ENCODE peak calls at places on chromosome 12, in six cellular contexts. J is effector CD8-positive, alpha-beta T cell; U is activated T-helper 1 cell treated with anti-CD3 and anti-CD28 coated beads, Interleukin-12 subunit alpha, Interleukin-12 subunit beta, Interleukin-2, Interleukin-4 antibody, amounts not matched to agents 30 ng/mL and 10 ng/mL and 1 ng/mL, durations not matched to agents 14 hours and 24 hours and 36 hours; I is C1 segment of cervical spinal cord; E is NCI-H2107; Q is cardiac septum. S is an unnamed sample.

GRCh38 chr12:111886662-111887545 is 44.9 kb downstream of the MAPKAPK5 start:
- DNase-seq in Q (no peak), I (no peak), U (no peak), E (no peak), J (no peak), S (no peak)

GRCh38 chr12:89033062-89033461 is 319.2 kb downstream of the DUSP6 start:
- DNase-seq in I (no peak), E (no peak), Q (no peak), U (no peak), J (no peak), S (no peak)

GRCh38 chr12:54175130-54175963 is 13.4 kb downstream of the SMUG1 start:
- DNase-seq in J (no peak), Q (no peak), E (no peak), U (no peak), I (no peak), S (no peak)

GRCh38 chr12:77377116-77377515 is 311.7 kb upstream of the E2F7 start:
- DNase-seq in U (no peak), E (no peak), J (no peak), Q (no peak), I (no peak), S (no peak)

GRCh38 chr12:55762646-55763045 is 19.7 kb downstream of the GDF11 start:
- DNase-seq in I (no peak), Q (no peak), U (no peak), J (no peak), E (no peak), S (no peak)

GRCh38 chr12:104480826-104481457 is 24.2 kb downstream of the CHST11 start:
- DNase-seq in I (peak; percentile 25), J (no peak), E (no peak), U (no peak), Q (peak; percentile 87), S (no peak)

GRCh38 chr12:122825773-122826724 is 9.2 kb upstream of the HIP1R start:
- DNase-seq in Q (no peak), J (no peak), U (no peak), E (no peak), I (no peak), S (no peak)

GRCh38 chr12:110371408-110372055 is 32.0 kb downstream of the ANAPC7 start:
- DNase-seq in Q (no peak), J (no peak), U (no peak), E (peak; percentile 95), I (no peak), S (no peak)

GRCh38 chr12:2190896-2191533 is 138.2 kb downstream of the CACNA1C start:
- DNase-seq in E (no peak), J (no peak), U (no peak), I (no peak), Q (peak; percentile 61), S (no peak)

GRCh38 chr12:29148958-29149690 is at the start of gene FAR2:
- DNase-seq in U (peak; percentile 37), E (peak; percentile 75), I (peak; percentile 29), J (no peak), Q (peak; percentile 82), S (no peak)

GRCh38 chr12:14955876-14956811 is 5.3 kb downstream of the ARHGDIB start:
- DNase-seq in E (no peak), I (no peak), U (no peak), J (no peak), Q (no peak), S (no peak)

GRCh38 chr12:42140901-42141300 is 3.8 kb downstream of the GXYLT1 start:
- DNase-seq in E (no peak), U (no peak), I (no peak), J (no peak), Q (no peak), S (no peak)

GRCh38 chr12:92912052-92912451 is 17.0 kb downstream of the EEA1 start:
- DNase-seq in Q (no peak), J (no peak), U (no peak), E (no peak), I (no peak), S (peak; percentile 56)

GRCh38 chr12:78928200-78929074 is 63.9 kb downstream of the SYT1 start:
- DNase-seq in U (no peak), Q (no peak), E (no peak), I (no peak), J (no peak), S (no peak)

GRCh38 chr12:93913845-93914244 is 234.5 kb upstream of the PLXNC1 start:
- DNase-seq in I (no peak), E (no peak), J (no peak), Q (no peak), U (no peak), S (no peak)

GRCh38 chr12:96570579-96570978 is 81.2 kb downstream of the CFAP54 start:
- DNase-seq in U (no peak), I (no peak), E (no peak), Q (no peak), J (no peak), S (no peak)

GRCh38 chr12:16509411-16509810 is 96.6 kb downstream of the LMO3 start:
- DNase-seq in Q (no peak), U (no peak), E (no peak), J (no peak), I (no peak), S (no peak)

GRCh38 chr12:47022296-47022695 is 57.1 kb upstream of the PCED1B start:
- DNase-seq in J (no peak), E (no peak), I (no peak), U (no peak), Q (no peak), S (no peak)

GRCh38 chr12:110269622-110270124 is 11.4 kb upstream of the ATP2A2 start:
- DNase-seq in Q (no peak), U (no peak), E (no peak), I (no peak), J (no peak), S (no peak)

GRCh38 chr12:6791931-6792520 is 2.7 kb downstream of the CD4 start:
- DNase-seq in U (no peak), I (no peak), E (no peak), Q (no peak), J (no peak), S (no peak)

GRCh38 chr12:40693503-40693863 is 1.2 kb downstream of the CNTN1 start:
- DNase-seq in U (no peak), J (no peak), Q (no peak), I (peak; percentile 34), E (no peak), S (no peak)

GRCh38 chr12:6695313-6696045 is 5.1 kb downstream of the PIANP start:
- DNase-seq in I (no peak), U (no peak), E (no peak), Q (no peak), J (no peak), S (no peak)

S was measured in RWPE2.